ENCODE peak calls at places on chromosome 4, in nine cellular contexts. P is upper lobe of left lung, W is tibial nerve, X is HCT116, A is IMR-90, N is erythroblast, K is right lobe of liver, O is suprapubic skin, G is lower leg skin. T is an unnamed sample.

GRCh38 chr4:2042207-2042946 is 16.8 kb upstream of the NAT8L start:
- DNase-seq in A (no peak), P (peak; percentile 91), W (no peak), N (peak; percentile 27), K (peak; percentile 31), G (peak; percentile 86), X (no peak), O (peak; percentile 67), T (no peak)

GRCh38 chr4:184274288-184274951 is 56.7 kb upstream of the ENPP6 start:
- DNase-seq in A (no peak), K (no peak), X (no peak), P (peak; percentile 18), O (no peak), G (no peak), N (no peak), W (no peak), T (no peak)

GRCh38 chr4:186249785-186250739 is 15.9 kb upstream of the F11 start:
- DNase-seq in G (no peak), K (no peak), O (no peak), A (peak; percentile 85), N (no peak), X (no peak), W (no peak), P (no peak), T (no peak)

GRCh38 chr4:16240300-16240699 is 14.0 kb upstream of the TAPT1 start:
- DNase-seq in G (no peak), W (no peak), X (no peak), A (no peak), O (no peak), P (no peak), N (no peak), K (no peak), T (no peak)

GRCh38 chr4:56656346-56656643 is 24.8 kb downstream of the HOPX start:
- DNase-seq in K (peak; percentile 23), W (no peak), G (peak; percentile 87), O (no peak), X (no peak), A (no peak), P (peak; percentile 84), N (peak; percentile 2), T (no peak)

GRCh38 chr4:140937866-140938265 is 181.7 kb upstream of the TBC1D9 start:
- DNase-seq in N (no peak), X (no peak), P (no peak), K (no peak), A (peak; percentile 80), G (no peak), O (no peak), W (no peak), T (peak; percentile 30)

GRCh38 chr4:112185740-112186670 is 40.8 kb downstream of the FAM241A start:
- DNase-seq in A (no peak), N (no peak), K (no peak), O (no peak), X (no peak), G (no peak), W (no peak), P (no peak), T (no peak)

GRCh38 chr4:142707397-142707796 is 138.7 kb downstream of the INPP4B start:
- DNase-seq in W (no peak), K (no peak), P (no peak), A (no peak), G (no peak), N (no peak), O (no peak), X (no peak), T (no peak)

GRCh38 chr4:159177265-159178146 is 74.6 kb downstream of the RAPGEF2 start:
- DNase-seq in O (no peak), P (no peak), A (no peak), K (no peak), X (no peak), W (no peak), G (no peak), N (no peak), T (no peak)

GRCh38 chr4:125115941-125116340 is 198.8 kb upstream of the FAT4 start:
- DNase-seq in P (no peak), O (no peak), X (no peak), G (no peak), W (no peak), A (peak; percentile 94), N (no peak), K (no peak), T (no peak)

GRCh38 chr4:26320453-26321325 is at the start of gene RBPJ:
- DNase-seq in G (peak; percentile 98), O (peak; percentile 94), P (peak; percentile 96), A (peak; percentile 99), X (peak; percentile 94), N (peak; percentile 91), W (peak; percentile 94), K (peak; percentile 92), T (peak; percentile 69)

GRCh38 chr4:26317766-26318165 is 3.0 kb upstream of the RBPJ start:
- DNase-seq in A (no peak), W (no peak), G (no peak), N (no peak), X (no peak), K (no peak), P (no peak), O (no peak), T (no peak)

GRCh38 chr4:26320159-26320452 is 708 bp upstream of the RBPJ start:
- DNase-seq in A (peak; percentile 28), K (no peak), P (no peak), O (no peak), N (peak; percentile 77), W (no peak), G (no peak), X (no peak), T (no peak)

GRCh38 chr4:26321326-26322276 is 787 bp downstream of the RBPJ start:
- DNase-seq in A (peak; percentile 41), X (no peak), G (peak; percentile 88), O (no peak), W (no peak), K (peak; percentile 54), N (peak; percentile 51), P (peak; percentile 85), T (no peak)

DNA sequence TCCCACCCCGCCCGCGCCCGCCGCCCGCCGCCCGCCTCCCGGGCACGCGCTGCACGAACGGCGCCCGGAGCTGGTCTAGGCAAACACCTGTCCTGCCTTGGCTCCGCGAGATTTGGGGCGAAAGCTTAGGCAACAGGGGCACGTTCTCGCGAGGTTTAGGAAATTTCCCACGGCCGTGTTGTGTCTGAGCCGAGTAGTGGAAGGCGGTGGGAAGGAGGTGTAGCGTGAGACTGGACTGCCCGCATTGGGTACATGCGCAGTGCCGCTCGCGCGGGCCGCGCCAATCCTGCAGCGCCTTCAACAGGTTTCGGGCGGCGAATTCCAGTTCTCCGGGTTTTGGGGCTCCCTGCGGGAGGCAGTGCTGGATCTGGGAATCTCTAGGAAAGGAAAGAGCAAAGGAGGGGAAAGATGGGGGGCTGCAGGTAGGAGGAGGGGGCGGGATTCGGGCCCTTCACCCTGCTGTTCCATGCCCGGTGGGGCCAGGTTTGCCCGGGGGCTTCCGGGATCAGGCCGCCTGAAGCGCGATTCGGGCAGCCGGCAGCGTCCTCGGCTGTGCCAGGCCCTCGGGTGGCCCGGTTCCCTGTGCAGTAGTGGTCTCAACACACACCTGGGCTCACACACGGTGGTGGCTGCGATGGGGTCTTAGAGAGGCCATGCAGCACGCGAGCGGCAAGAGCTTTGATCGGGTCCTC is 1.2 kb upstream of the RBPJ start:
- DNase-seq in N (peak; percentile 94), K (peak; percentile 98), G (peak; percentile 99), O (peak; percentile 98), A (peak; percentile 100), X (peak; percentile 99), P (peak; percentile 97), W (peak; percentile 97), T (peak; percentile 81)
- TF ChIP-seq POLR2A in N (peak; percentile 57), K (peak; percentile 18), G (no peak), O (no peak), A (peak; percentile 37), X (no peak), P (no peak), W (peak; percentile 46), T (no peak)

DNA sequence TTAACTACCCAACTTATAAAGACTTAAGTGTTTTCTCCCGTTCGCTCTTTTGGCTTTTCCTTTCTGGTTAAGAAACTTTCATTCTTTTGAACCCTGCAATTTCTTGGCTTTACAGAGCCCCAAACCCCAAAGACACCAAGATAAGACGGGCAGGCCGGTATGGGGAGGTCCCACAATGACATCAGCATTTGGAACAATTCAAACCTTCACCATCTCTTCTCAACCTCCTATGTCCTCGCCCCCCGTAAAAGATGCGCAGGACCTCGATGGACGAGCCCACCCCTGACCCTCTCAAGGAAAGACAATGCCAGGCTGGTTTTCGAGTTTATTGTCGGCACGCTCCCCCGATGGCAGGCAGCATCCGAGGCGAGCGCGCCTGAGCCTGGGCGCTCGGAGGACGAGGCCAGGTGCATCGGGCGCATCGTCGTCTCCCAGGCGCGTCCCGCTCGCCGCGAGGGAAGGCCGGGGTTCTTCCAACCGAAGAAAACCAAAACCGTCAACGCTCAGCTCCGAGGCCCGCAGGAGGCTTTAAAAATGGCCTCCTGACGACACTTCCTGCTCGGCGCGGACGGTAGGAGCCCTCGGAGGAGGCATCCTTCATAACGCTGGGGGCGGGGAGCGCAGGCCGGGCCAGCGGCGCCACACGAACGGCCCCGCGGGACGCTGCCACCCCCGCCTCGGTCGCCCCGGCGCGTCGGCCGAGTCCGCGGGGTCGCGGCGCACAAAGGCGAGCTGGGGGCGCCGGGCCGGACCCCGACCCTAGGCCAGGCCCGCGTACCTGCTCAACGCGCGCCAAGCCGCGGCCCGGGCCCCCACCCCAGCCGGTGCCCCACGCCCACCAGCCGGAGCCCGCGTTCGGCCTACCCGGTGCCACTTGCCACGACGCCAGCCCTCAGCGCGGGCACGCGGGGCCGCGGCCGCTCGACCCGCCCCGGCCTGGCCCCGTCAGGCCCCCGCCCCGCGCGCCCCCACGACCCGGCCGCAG is 664 bp downstream of the ZNF518B start:
- DNase-seq in W (no peak), N (peak; percentile 79), P (no peak), K (peak; percentile 50), A (peak; percentile 56), G (no peak), X (peak; percentile 19), O (no peak), T (no peak)
- TF ChIP-seq POLR2A in W (no peak), N (no peak), P (no peak), K (no peak), A (no peak), G (no peak), X (no peak), O (no peak), T (no peak)

DNA sequence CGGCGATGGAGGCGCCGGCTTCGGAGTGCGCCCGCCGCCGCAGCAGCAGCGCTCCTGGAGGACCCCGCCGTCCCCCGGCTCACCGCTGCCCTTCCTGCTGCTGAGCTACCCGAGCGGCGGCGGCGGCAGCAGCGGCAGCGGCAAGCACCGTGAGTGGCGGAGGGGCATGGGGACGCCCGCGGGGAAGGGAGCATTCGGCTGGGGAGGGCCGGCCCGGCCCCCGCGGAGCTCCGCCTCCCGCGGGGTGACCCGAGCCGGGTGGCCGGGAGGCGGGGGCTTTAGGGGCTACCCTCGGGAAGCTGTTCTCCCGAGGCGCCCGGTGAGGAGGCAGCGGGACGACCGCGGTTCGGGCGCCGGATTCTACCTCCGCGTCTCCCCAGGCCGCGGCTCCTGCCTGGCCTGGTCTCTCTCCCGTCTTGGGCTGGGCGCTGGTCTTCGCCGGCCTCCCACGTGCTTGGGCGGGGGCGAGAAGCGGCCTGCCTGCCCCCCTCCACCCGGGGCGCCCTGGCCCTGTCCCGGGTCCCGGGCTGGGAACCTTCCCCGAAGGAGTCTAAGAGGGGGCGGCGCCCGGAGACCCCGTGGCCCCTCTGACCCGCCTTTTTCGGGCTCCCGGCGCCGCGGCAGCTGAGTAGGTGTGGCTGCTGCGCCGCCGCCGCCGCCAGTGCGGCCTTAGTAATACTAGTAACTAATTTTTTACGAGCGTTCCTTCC is 16.5 kb upstream of the RUFY3 start:
- DNase-seq in K (peak; percentile 85), X (no peak), N (peak; percentile 83), A (peak; percentile 46), W (peak; percentile 49), G (peak; percentile 95), P (peak; percentile 95), O (peak; percentile 83), T (no peak)
- TF ChIP-seq POLR2A in K (peak; percentile 47), X (no peak), N (peak; percentile 30), A (peak; percentile 53), W (peak; percentile 34), G (no peak), P (no peak), O (peak; percentile 30), T (peak; percentile 31)

GRCh38 chr4:164614999-164615398 is 138.9 kb upstream of the SMIM31 start:
- DNase-seq in P (no peak), W (no peak), G (no peak), A (no peak), K (no peak), O (no peak), X (no peak), N (no peak), T (no peak)
- TF ChIP-seq POLR2A in P (no peak), W (no peak), G (no peak), A (no peak), K (no peak), O (no peak), X (no peak), N (no peak), T (no peak)

T was measured in H54.